ENCODE peak calls at places on chromosomes 3 and 15, in ten cellular contexts. B is mucosa of gallbladder; A is GM23248; M is left ventricle myocardium inferior; X is brain microvascular endothelial cell; K is sigmoid colon; L is activated gamma-delta T cell; N is stimulated activated CD8-positive, alpha-beta memory T cell treated with anti-CD3 and anti-CD28 coated beads, Interleukin-4, amount 100 ng/mL, for 1 hour; W is fibroblast of mammary gland; H is cardiac fibroblast. F is an unnamed sample.

GRCh38 chr3:39668420-39668819 is 141.0 kb upstream of the MYRIP start:
- DNase-seq in B (no peak), N (no peak), M (no peak), L (no peak), H (peak), W (peak), X (peak), K (no peak), A (peak), F (no peak)

GRCh38 chr3:30696901-30697300 is 90.5 kb downstream of the TGFBR2 start:
- DNase-seq in M (no peak), A (no peak), W (no peak), N (no peak), L (no peak), X (no peak), K (no peak), H (no peak), B (no peak), F (no peak)

GRCh38 chr3:138417559-138417982 is 16.8 kb upstream of the ESYT3 start:
- DNase-seq in N (peak), A (peak), H (peak), X (peak), W (peak), M (peak), B (peak), L (no peak), K (peak), F (peak)

GRCh38 chr3:42752961-42753360 is 20.1 kb downstream of the CCDC13 start:
- DNase-seq in M (no peak), L (no peak), A (no peak), H (no peak), X (no peak), B (no peak), N (no peak), K (no peak), W (no peak), F (no peak)

GRCh38 chr15:20348291-20348899 is 193.2 kb downstream of the GOLGA6L6 start:
- DNase-seq in B (no peak), N (no peak), A (no peak), M (no peak), K (peak), X (no peak), H (no peak), W (no peak), L (no peak), F (peak)

GRCh38 chr3:192566706-192567290 is 160.5 kb downstream of the FGF12 start:
- DNase-seq in H (peak), W (peak), B (peak), M (peak), N (peak), A (peak), K (peak), L (no peak), X (peak), F (peak)

GRCh38 chr3:179446501-179446900 is 4.8 kb downstream of the GNB4 start:
- DNase-seq in A (peak), W (peak), H (peak), N (no peak), K (no peak), L (no peak), X (no peak), B (no peak), M (no peak), F (no peak)

GRCh38 chr3:184656991-184657669 is 54.7 kb downstream of the MAGEF1 start:
- DNase-seq in L (no peak), X (peak), H (peak), M (no peak), N (no peak), K (no peak), W (peak), A (peak), B (no peak), F (no peak)

GRCh38 chr3:100782906-100783305 is 73.6 kb downstream of the TFG start:
- DNase-seq in M (no peak), B (no peak), W (peak), X (no peak), K (no peak), L (no peak), N (no peak), A (peak), H (peak), F (no peak)

GRCh38 chr3:197912770-197913476 is 37.1 kb upstream of the RPL35A start:
- DNase-seq in B (no peak), K (no peak), A (no peak), H (peak), W (peak), M (no peak), N (no peak), L (no peak), X (peak), F (no peak)

F was measured in hepatic stellate cell.